ENCODE peak calls at places on chromosomes 16 and 17, in six cellular contexts. R, M, Z, Y, B and A are unnamed samples.

GRCh38 chr17:75998327-75998795 is 2.3 kb upstream of the CDK3 start:
- DNase-seq in R (no peak), M (peak; percentile 40), Z (no peak), Y (no peak), B (peak; percentile 100), A (no peak)

GRCh38 chr17:32124985-32125847 is 17.1 kb upstream of the RHOT1 start:
- DNase-seq in R (no peak), M (no peak), Z (no peak), Y (no peak), B (no peak), A (no peak)

GRCh38 chr16:79036541-79036940 is 564.0 kb downstream of the MAF start:
- DNase-seq in R (no peak), M (peak; percentile 26), Z (no peak), Y (no peak), B (no peak), A (no peak)

GRCh38 chr17:79042421-79043190 is 18.6 kb downstream of the C1QTNF1 start:
- DNase-seq in R (peak; percentile 59), M (peak; percentile 72), Z (no peak), Y (no peak), B (peak; percentile 86), A (no peak)

GRCh38 chr16:74291176-74291575 is 5.4 kb upstream of the PSMD7 start:
- DNase-seq in R (no peak), M (no peak), Z (no peak), Y (no peak), B (no peak), A (no peak)

GRCh38 chr17:36742267-36743000 is 141.1 kb downstream of the MRM1 start:
- DNase-seq in R (no peak), M (peak; percentile 92), Z (no peak), Y (no peak), B (no peak), A (no peak)

GRCh38 chr16:86020971-86021370 is 122.0 kb downstream of the IRF8 start:
- DNase-seq in R (no peak), M (no peak), Z (no peak), Y (no peak), B (no peak), A (no peak)

GRCh38 chr17:56699186-56699895 is 105.8 kb downstream of the NOG start:
- DNase-seq in R (peak; percentile 99), M (peak; percentile 100), Z (peak; percentile 68), Y (peak; percentile 78), B (peak; percentile 99), A (peak; percentile 99)

GRCh38 chr16:19008770-19009169 is 25.0 kb downstream of the TMC7 start:
- DNase-seq in R (peak; percentile 72), M (no peak), Z (no peak), Y (no peak), B (peak; percentile 83), A (peak; percentile 38)

GRCh38 chr17:75096082-75096625 is 8.4 kb downstream of the SLC16A5 start:
- DNase-seq in R (peak; percentile 69), M (peak; percentile 91), Z (no peak), Y (no peak), B (peak; percentile 93), A (peak; percentile 84)

GRCh38 chr16:17396762-17397498 is 73.8 kb downstream of the XYLT1 start:
- DNase-seq in R (peak; percentile 52), M (no peak), Z (no peak), Y (no peak), B (no peak), A (no peak)

GRCh38 chr16:30924797-30925645 is 1.6 kb downstream of the FBXL19 start:
- DNase-seq in R (no peak), M (no peak), Z (no peak), Y (no peak), B (no peak), A (no peak)

GRCh38 chr17:77872714-77873517 is 85.6 kb upstream of the TNRC6C start:
- DNase-seq in R (no peak), M (no peak), Z (no peak), Y (no peak), B (no peak), A (no peak)

GRCh38 chr16:49788505-49788904 is 67.4 kb downstream of the ZNF423 start:
- DNase-seq in R (no peak), M (no peak), Z (no peak), Y (no peak), B (no peak), A (no peak)

GRCh38 chr16:15053904-15054303 is 2.0 kb downstream of the NTAN1 start:
- DNase-seq in R (no peak), M (no peak), Z (no peak), Y (no peak), B (no peak), A (no peak)
- H3K79me1 ChIP-seq in R (peaks cover 56% of the 10 kb centered on the region), M (peaks cover 9% of the 10 kb centered on the region), Z (no peaks in the 10 kb centered on the region), Y (peaks cover 7% of the 10 kb centered on the region), B (peaks cover 7% of the 10 kb centered on the region), A (peaks cover 19% of the 10 kb centered on the region)

GRCh38 chr17:44362479-44362963 is 1.1 kb downstream of the FAM171A2 start:
- DNase-seq in R (no peak), M (no peak), Z (no peak), Y (no peak), B (no peak), A (no peak)

GRCh38 chr17:44362964-44363612 is 565 bp downstream of the FAM171A2 start:
- DNase-seq in R (no peak), M (no peak), Z (no peak), Y (no peak), B (peak; percentile 40), A (peak; percentile 14)

GRCh38 chr17:44361292-44362055 is 2.2 kb downstream of the FAM171A2 start:
- DNase-seq in R (no peak), M (no peak), Z (no peak), Y (no peak), B (no peak), A (no peak)

GRCh38 chr17:44362056-44362355 is 1.6 kb downstream of the FAM171A2 start:
- DNase-seq in R (no peak), M (no peak), Z (no peak), Y (no peak), B (no peak), A (no peak)

GRCh38 chr17:44363613-44364159 is at the start of gene FAM171A2:
- DNase-seq in R (peak; percentile 41), M (peak; percentile 65), Z (peak; percentile 75), Y (no peak), B (peak; percentile 80), A (peak; percentile 52)
- H3K4me3 ChIP-seq in R (peak within 1 kb of the TSS; percentile 88), M (peak within 1 kb of the TSS; percentile 78), Z (peak within 1 kb of the TSS; percentile 97), Y (peak within 1 kb of the TSS; percentile 71), B (peak within 1 kb of the TSS; percentile 80), A (peak within 1 kb of the TSS; percentile 80)

GRCh38 chr16:28984091-28984490 is 761 bp upstream of the LAT start:
- DNase-seq in R (no peak), M (no peak), Z (no peak), Y (no peak), B (no peak), A (no peak)
- H3K79me1 ChIP-seq in R (peaks cover 11% of the 10 kb centered on the region), M (no peaks in the 10 kb centered on the region), Z (peaks cover 1% of the 10 kb centered on the region), Y (no peaks in the 10 kb centered on the region), B (no peaks in the 10 kb centered on the region), A (peaks cover 23% of the 10 kb centered on the region)

DNA sequence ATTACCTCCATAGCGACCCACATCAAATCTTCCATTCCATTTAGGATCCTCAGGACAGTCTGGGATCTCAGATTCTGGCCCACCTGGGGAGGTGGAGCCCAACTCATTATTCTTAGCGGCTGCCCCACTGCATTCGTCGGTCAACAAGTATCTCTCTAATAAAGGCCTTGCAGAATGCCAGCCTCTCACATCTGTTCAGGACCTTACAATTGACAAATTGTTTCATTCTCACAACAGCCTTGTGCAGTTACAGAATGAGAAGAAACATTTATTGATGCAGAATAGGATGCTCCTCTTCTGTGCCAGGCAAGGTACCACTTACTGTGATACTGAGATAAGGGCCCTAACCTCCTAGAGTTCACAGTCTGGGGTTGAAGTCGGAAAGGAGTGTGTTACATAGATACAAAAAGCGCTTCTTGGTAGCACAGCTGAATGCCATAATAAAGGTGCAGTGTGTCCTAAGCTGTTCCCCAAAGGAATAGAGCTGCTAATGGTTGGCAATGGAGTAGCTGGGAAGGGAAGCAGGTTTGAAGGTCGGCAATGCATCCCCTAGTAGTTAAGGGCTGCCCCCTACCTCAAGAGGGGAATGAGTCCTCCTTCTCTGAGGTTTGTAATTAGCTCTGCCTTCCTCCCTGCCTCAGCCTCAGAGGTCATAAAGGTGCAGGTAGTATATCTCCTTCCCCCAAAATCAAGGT is 2.3 kb upstream of the MPP2 start:
- DNase-seq in R (no peak), M (no peak), Z (no peak), Y (no peak), B (no peak), A (no peak)
- H3K4me3 ChIP-seq in R (no peak overlapping the region), M (no peak overlapping the region), Z (no peak overlapping the region), Y (no peak overlapping the region), B (no peak overlapping the region), A (no peak overlapping the region)

GRCh38 chr17:27610304-27610676 is 20.7 kb upstream of the LGALS9 start:
- DNase-seq in R (no peak), M (no peak), Z (no peak), Y (no peak), B (no peak), A (no peak)
- H3K79me1 ChIP-seq in R (no peaks in the 10 kb centered on the region), M (no peaks in the 10 kb centered on the region), Z (no peaks in the 10 kb centered on the region), Y (no peaks in the 10 kb centered on the region), B (no peaks in the 10 kb centered on the region), A (no peaks in the 10 kb centered on the region)

GRCh38 chr17:9239260-9239820 is 218.0 kb downstream of the NTN1 start:
- DNase-seq in R (no peak), M (peak; percentile 41), Z (no peak), Y (no peak), B (no peak), A (no peak)
- H3K4me3 ChIP-seq in R (peak overlapping the region; percentile 21), M (no peak overlapping the region), Z (peak overlapping the region; percentile 63), Y (peak overlapping the region; percentile 47), B (peak overlapping the region; percentile 43), A (peak overlapping the region; percentile 66)